ENCODE peak calls at places on chromosome 20, in six cellular contexts. K is body of pancreas, P is adrenal gland, M is IMR-90, U is WERI-Rb-1, C is breast epithelium. V is an unnamed sample.
A peak's percentile ranks its signal among the peaks of the same experiment; 100 is the strongest.

GRCh38 chr20:11247059-11247630 is 573.3 kb upstream of the JAG1 start:
- DNase-seq in K (no peak), M (no peak), C (no peak), P (no peak), U (peak; percentile 61), V (no peak)

GRCh38 chr20:62064788-62065668 is 653 bp downstream of the TAF4 start:
- DNase-seq in C (no peak), P (no peak), M (no peak), K (no peak), U (no peak), V (no peak)

GRCh38 chr20:62006482-62006881 is 59.2 kb downstream of the TAF4 start:
- DNase-seq in U (no peak), C (no peak), K (no peak), M (no peak), P (no peak), V (no peak)

GRCh38 chr20:14885661-14886060 is 548.2 kb upstream of the FLRT3 start:
- DNase-seq in M (no peak), U (no peak), K (no peak), P (no peak), C (no peak), V (no peak)

GRCh38 chr20:45311589-45312211 is 3.6 kb upstream of the MATN4 start:
- DNase-seq in C (no peak), M (peak; percentile 42), K (peak; percentile 79), U (peak; percentile 79), P (no peak), V (peak; percentile 25)

GRCh38 chr20:23326774-23327173 is 23.8 kb upstream of the NXT1 start:
- DNase-seq in C (no peak), P (no peak), M (no peak), U (no peak), K (no peak), V (no peak)

GRCh38 chr20:13953227-13953626 is 37.2 kb downstream of the SEL1L2 start:
- DNase-seq in K (no peak), U (no peak), C (no peak), M (no peak), P (no peak), V (no peak)

GRCh38 chr20:48282591-48283228 is 497.4 kb upstream of the SULF2 start:
- DNase-seq in P (no peak), M (no peak), C (no peak), K (peak; percentile 34), U (no peak), V (no peak)

GRCh38 chr20:13659288-13659687 is 20.6 kb upstream of the TASP1 start:
- DNase-seq in C (no peak), P (no peak), K (no peak), M (no peak), U (no peak), V (no peak)

GRCh38 chr20:37336369-37337207 is 9.4 kb upstream of the SRC start:
- DNase-seq in M (peak; percentile 20), C (no peak), U (peak; percentile 18), P (peak; percentile 88), K (peak; percentile 61), V (no peak)

GRCh38 chr20:63219447-63219821 is 3.5 kb upstream of the YTHDF1 start:
- DNase-seq in U (no peak), M (no peak), P (no peak), C (no peak), K (no peak), V (no peak)

GRCh38 chr20:37095108-37095608 is 639 bp downstream of the RBL1 start:
- DNase-seq in P (no peak), U (peak; percentile 27), C (no peak), M (no peak), K (no peak), V (peak; percentile 53)

GRCh38 chr20:63782051-63782471 is 42.5 kb downstream of the SLC2A4RG start:
- DNase-seq in U (no peak), K (no peak), M (no peak), C (no peak), P (no peak), V (peak; percentile 53)

GRCh38 chr20:32580970-32581838 is 3.9 kb downstream of the NOL4L start:
- DNase-seq in K (peak; percentile 38), P (no peak), U (peak; percentile 99), C (no peak), M (no peak), V (no peak)

GRCh38 chr20:22716824-22717351 is 132.5 kb upstream of the FOXA2 start:
- DNase-seq in U (no peak), P (no peak), C (peak; percentile 23), K (no peak), M (peak; percentile 7), V (no peak)

GRCh38 chr20:46194409-46194808 is 76.3 kb downstream of the CD40 start:
- DNase-seq in M (no peak), P (no peak), C (no peak), K (no peak), U (no peak), V (no peak)

DNA sequence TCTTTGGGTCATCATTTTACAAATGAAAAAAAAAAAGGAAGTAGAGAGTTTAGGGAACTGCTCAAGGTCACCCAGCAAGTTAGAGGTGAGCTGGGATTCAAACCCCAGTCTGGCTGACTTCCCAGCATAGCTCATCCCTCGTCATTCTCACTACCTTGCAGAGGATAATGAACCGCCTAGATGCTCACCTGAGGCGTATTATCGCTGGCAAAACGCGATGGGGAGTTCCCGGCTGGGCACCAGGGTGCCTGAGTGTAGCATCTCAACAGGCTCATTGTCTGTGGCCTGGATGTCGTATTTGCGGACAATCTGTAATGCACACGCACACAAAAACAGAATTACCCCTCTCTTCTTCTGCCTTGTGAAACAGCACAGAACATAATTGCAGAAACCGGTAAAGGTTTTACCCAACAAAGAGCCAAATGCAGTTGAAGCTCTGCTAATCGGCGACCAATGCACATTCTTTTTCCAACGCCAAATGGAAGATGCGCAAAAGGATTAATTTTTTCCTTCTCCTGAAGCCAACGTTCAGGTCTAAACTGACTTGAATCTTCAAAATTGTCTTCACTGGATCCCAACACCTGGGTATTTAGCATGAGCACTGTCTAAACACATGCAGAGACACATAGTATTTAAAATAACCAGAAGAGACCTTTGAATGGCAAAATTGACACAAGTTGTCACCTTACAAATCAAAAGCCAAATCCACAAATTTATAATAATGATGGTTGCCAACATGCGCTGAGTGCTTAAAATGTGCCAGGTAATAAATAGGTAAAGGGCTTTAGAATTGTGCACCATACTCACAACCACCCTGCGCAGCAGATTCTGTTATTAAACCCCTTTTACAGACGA is 16.6 kb downstream of the CYP24A1 start:
- DNase-seq in U (no peak), M (no peak), P (no peak), K (no peak), C (no peak), V (no peak)
- H3K27ac ChIP-seq in U (no peak overlapping the region), M (no peak overlapping the region), P (no peak overlapping the region), K (no peak overlapping the region), C (no peak overlapping the region), V (no peak overlapping the region)

GRCh38 chr20:35620818-35621559 is 5.4 kb downstream of the SPAG4 start:
- DNase-seq in M (no peak), P (no peak), C (no peak), U (no peak), K (no peak), V (no peak)
- H3K27ac ChIP-seq in M (no peak overlapping the region), P (no peak overlapping the region), C (no peak overlapping the region), U (no peak overlapping the region), K (no peak overlapping the region), V (no peak overlapping the region)

DNA sequence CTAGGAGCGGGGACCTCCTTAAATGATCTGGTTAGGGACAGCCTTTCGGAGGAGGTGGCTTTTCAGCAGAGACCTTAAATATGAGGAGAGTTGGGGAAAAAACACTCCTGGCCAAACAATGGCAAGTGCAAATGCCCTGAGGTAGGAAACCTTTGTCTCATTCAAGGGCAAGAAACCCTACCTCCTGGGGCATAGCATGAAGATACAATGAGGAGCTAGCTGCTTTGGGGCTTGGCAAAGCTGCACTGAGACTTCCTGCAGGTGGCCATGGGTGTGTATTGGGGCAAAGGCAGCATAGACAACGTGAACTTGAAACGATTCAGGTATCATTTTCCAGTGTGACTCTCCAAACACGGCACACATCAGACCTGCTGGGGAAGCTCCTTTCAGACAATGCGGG is 30.7 kb downstream of the PMEPA1 start:
- DNase-seq in U (no peak), M (no peak), C (no peak), K (no peak), P (no peak), V (no peak)
- H3K27ac ChIP-seq in U (no peak overlapping the region), M (no peak overlapping the region), C (no peak overlapping the region), K (no peak overlapping the region), P (no peak overlapping the region), V (no peak overlapping the region)

DNA sequence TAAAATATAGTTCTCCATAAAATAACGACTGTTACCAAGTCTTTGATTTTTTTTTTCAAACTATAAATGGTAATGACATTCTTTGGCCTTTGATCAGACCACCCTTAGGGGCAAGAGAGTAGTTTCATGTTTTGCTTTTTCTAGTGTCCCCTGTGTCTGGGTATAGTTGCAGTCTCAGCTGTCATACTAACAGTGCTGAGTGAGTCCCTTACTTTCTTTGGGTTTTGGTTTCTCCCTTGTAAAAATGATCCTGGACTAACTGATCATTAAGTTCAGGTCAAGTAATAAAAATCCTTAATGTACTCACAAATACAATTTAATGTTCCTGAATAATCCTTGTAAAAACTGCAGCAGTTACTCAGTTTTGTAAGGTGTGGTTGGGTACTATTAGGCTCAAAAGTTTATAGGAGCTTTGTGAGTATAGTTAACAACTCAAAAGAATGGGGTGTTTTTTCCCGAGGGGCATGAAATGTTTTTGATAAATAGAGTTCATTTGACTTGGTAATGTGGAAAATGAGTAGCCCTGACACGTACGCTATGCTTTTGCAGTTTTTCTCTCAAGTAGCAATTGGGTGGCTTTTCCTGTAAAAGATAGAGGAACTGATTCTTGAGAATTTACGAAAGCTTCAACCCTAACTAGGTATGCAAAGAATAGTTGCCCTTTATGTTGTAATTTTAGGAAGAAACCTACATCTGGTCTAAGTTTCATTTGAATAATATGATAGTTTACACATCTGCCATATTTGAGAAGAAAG is 6.2 kb downstream of the PTPN1 start:
- DNase-seq in K (no peak), P (no peak), M (no peak), C (no peak), U (no peak), V (no peak)
- H3K27ac ChIP-seq in K (peak overlapping the region; percentile 46), P (no peak overlapping the region), M (no peak overlapping the region), C (no peak overlapping the region), U (no peak overlapping the region), V (peak overlapping the region; percentile 38)

GRCh38 chr20:50186151-50186885 is 4.3 kb upstream of the CEBPB start:
- DNase-seq in U (peak; percentile 93), M (peak; percentile 76), C (peak; percentile 92), P (peak; percentile 99), K (peak; percentile 94), V (peak; percentile 78)

GRCh38 chr20:50181344-50181743 is 9.3 kb upstream of the CEBPB start:
- DNase-seq in K (no peak), C (no peak), P (no peak), U (no peak), M (no peak), V (no peak)

GRCh38 chr20:50186987-50187402 is 3.6 kb upstream of the CEBPB start:
- DNase-seq in U (no peak), K (no peak), C (peak; percentile 51), M (no peak), P (no peak), V (no peak)

GRCh38 chr20:50185426-50185825 is 5.2 kb upstream of the CEBPB start:
- DNase-seq in U (no peak), M (no peak), C (no peak), K (no peak), P (no peak), V (no peak)

DNA sequence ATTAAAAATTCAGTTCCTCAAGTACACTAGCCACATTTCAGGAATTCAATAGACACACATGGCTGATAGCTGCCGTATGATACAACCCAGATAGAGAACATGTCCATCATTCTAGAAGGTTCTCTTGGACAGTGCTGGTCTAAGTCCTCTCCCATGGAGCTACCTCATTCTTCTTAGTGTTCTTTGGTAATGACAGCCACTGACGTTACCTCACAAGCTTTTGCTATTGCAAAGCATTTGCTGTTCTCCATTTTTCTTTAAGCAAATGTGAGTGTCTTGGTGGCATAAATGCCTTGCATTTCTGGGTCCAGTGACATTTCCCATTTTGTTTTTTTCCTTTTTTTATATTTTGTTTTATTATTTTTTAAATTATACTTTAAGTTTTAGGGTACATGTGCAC is 8.3 kb upstream of the CEBPB start:
- DNase-seq in C (no peak), P (no peak), K (no peak), U (no peak), M (no peak), V (no peak)
- H3K27ac ChIP-seq in C (no peak overlapping the region), P (no peak overlapping the region), K (no peak overlapping the region), U (no peak overlapping the region), M (no peak overlapping the region), V (no peak overlapping the region)

V was measured in CD8-positive, alpha-beta memory T cell.